ENCODE peak calls at places on chromosomes 11 and 22, in nine cellular contexts. One of them, this sample, is unnamed.

GRCh38 chr22:44032126-44032730 is 8.1 kb downstream of the PARVB start:
- DNase-seq in SK-N-SH: no peak
- DNase-seq in fibroblast of lung: peak; percentile 60
- DNase-seq in osteoblast: peak; percentile 92
- DNase-seq in neuronal stem cell: no peak
- DNase-seq in IMR-90: peak; percentile 22
- DNase-seq in HCT116: no peak
- DNase-seq in PC-9: no peak
- DNase-seq in PC-3: no peak
- DNase-seq in this sample: no peak

GRCh38 chr11:67024410-67024809 is 1.5 kb downstream of the SYT12 start:
- DNase-seq in PC-3: peak; percentile 66
- DNase-seq in PC-9: no peak
- DNase-seq in IMR-90: no peak
- DNase-seq in osteoblast: peak; percentile 79
- DNase-seq in neuronal stem cell: no peak
- DNase-seq in SK-N-SH: no peak
- DNase-seq in fibroblast of lung: peak; percentile 30
- DNase-seq in HCT116: no peak
- DNase-seq in this sample: no peak

GRCh38 chr11:14414470-14415461 is 55.8 kb upstream of the RRAS2 start:
- DNase-seq in PC-3: no peak
- DNase-seq in PC-9: peak; percentile 69
- DNase-seq in osteoblast: peak; percentile 29
- DNase-seq in fibroblast of lung: peak; percentile 65
- DNase-seq in IMR-90: peak; percentile 55
- DNase-seq in neuronal stem cell: no peak
- DNase-seq in HCT116: no peak
- DNase-seq in SK-N-SH: no peak
- DNase-seq in this sample: no peak

GRCh38 chr11:44120169-44120568 is 24.7 kb downstream of the EXT2 start:
- DNase-seq in HCT116: no peak
- DNase-seq in SK-N-SH: peak; percentile 18
- DNase-seq in PC-9: no peak
- DNase-seq in IMR-90: no peak
- DNase-seq in fibroblast of lung: no peak
- DNase-seq in neuronal stem cell: no peak
- DNase-seq in osteoblast: no peak
- DNase-seq in PC-3: peak; percentile 39
- DNase-seq in this sample: no peak

GRCh38 chr22:37026325-37026724 is 6.8 kb downstream of the MPST start:
- DNase-seq in osteoblast: peak; percentile 85
- DNase-seq in PC-9: no peak
- DNase-seq in neuronal stem cell: no peak
- DNase-seq in IMR-90: no peak
- DNase-seq in PC-3: no peak
- DNase-seq in fibroblast of lung: no peak
- DNase-seq in HCT116: no peak
- DNase-seq in SK-N-SH: no peak
- DNase-seq in this sample: no peak

GRCh38 chr11:46063138-46063537 is 58.1 kb downstream of the PHF21A start:
- DNase-seq in fibroblast of lung: no peak
- DNase-seq in osteoblast: no peak
- DNase-seq in PC-3: no peak
- DNase-seq in neuronal stem cell: no peak
- DNase-seq in HCT116: no peak
- DNase-seq in PC-9: no peak
- DNase-seq in SK-N-SH: no peak
- DNase-seq in IMR-90: no peak
- DNase-seq in this sample: no peak

GRCh38 chr22:22961574-22961973 is 74.0 kb downstream of the IGLL5 start:
- DNase-seq in neuronal stem cell: no peak
- DNase-seq in SK-N-SH: no peak
- DNase-seq in PC-9: no peak
- DNase-seq in osteoblast: no peak
- DNase-seq in HCT116: no peak
- DNase-seq in PC-3: no peak
- DNase-seq in IMR-90: no peak
- DNase-seq in fibroblast of lung: no peak
- DNase-seq in this sample: no peak

GRCh38 chr11:45424781-45425180 is 138.6 kb upstream of the SYT13 start:
- DNase-seq in fibroblast of lung: no peak
- DNase-seq in neuronal stem cell: no peak
- DNase-seq in SK-N-SH: no peak
- DNase-seq in HCT116: no peak
- DNase-seq in osteoblast: no peak
- DNase-seq in IMR-90: no peak
- DNase-seq in PC-3: no peak
- DNase-seq in PC-9: no peak
- DNase-seq in this sample: no peak

GRCh38 chr22:32771761-32772160 is 29.7 kb upstream of the TIMP3 start:
- DNase-seq in HCT116: no peak
- DNase-seq in SK-N-SH: no peak
- DNase-seq in PC-9: no peak
- DNase-seq in fibroblast of lung: no peak
- DNase-seq in PC-3: no peak
- DNase-seq in IMR-90: no peak
- DNase-seq in osteoblast: no peak
- DNase-seq in neuronal stem cell: no peak
- DNase-seq in this sample: no peak

GRCh38 chr11:131495417-131495816 is 125.0 kb downstream of the NTM start:
- DNase-seq in HCT116: no peak
- DNase-seq in IMR-90: no peak
- DNase-seq in neuronal stem cell: no peak
- DNase-seq in fibroblast of lung: no peak
- DNase-seq in SK-N-SH: no peak
- DNase-seq in PC-3: no peak
- DNase-seq in PC-9: no peak
- DNase-seq in osteoblast: no peak
- DNase-seq in this sample: no peak

GRCh38 chr22:18091916-18092526 is 14.2 kb downstream of the PEX26 start:
- DNase-seq in neuronal stem cell: no peak
- DNase-seq in osteoblast: peak; percentile 92
- DNase-seq in SK-N-SH: no peak
- DNase-seq in fibroblast of lung: peak; percentile 72
- DNase-seq in IMR-90: peak; percentile 43
- DNase-seq in PC-3: no peak
- DNase-seq in HCT116: no peak
- DNase-seq in PC-9: no peak
- DNase-seq in this sample: no peak

GRCh38 chr11:87019582-87020271 is 18.0 kb upstream of the TMEM135 start:
- DNase-seq in osteoblast: peak; percentile 27
- DNase-seq in neuronal stem cell: no peak
- DNase-seq in fibroblast of lung: no peak
- DNase-seq in PC-3: no peak
- DNase-seq in IMR-90: peak; percentile 45
- DNase-seq in SK-N-SH: no peak
- DNase-seq in PC-9: no peak
- DNase-seq in HCT116: no peak
- DNase-seq in this sample: no peak

GRCh38 chr11:87022254-87022653 is 15.5 kb upstream of the TMEM135 start:
- DNase-seq in SK-N-SH: no peak
- DNase-seq in neuronal stem cell: no peak
- DNase-seq in PC-9: no peak
- DNase-seq in osteoblast: no peak
- DNase-seq in HCT116: no peak
- DNase-seq in PC-3: no peak
- DNase-seq in fibroblast of lung: no peak
- DNase-seq in IMR-90: no peak
- DNase-seq in this sample: no peak

GRCh38 chr11:87020764-87021365 is 16.9 kb upstream of the TMEM135 start:
- DNase-seq in neuronal stem cell: no peak
- DNase-seq in PC-3: no peak
- DNase-seq in IMR-90: peak; percentile 20
- DNase-seq in SK-N-SH: no peak
- DNase-seq in HCT116: no peak
- DNase-seq in fibroblast of lung: no peak
- DNase-seq in osteoblast: peak; percentile 58
- DNase-seq in PC-9: no peak
- DNase-seq in this sample: no peak

GRCh38 chr11:87022738-87023137 is 15.0 kb upstream of the TMEM135 start:
- DNase-seq in osteoblast: no peak
- DNase-seq in SK-N-SH: no peak
- DNase-seq in fibroblast of lung: no peak
- DNase-seq in HCT116: no peak
- DNase-seq in neuronal stem cell: no peak
- DNase-seq in IMR-90: no peak
- DNase-seq in PC-9: no peak
- DNase-seq in PC-3: no peak
- DNase-seq in this sample: no peak

DNA sequence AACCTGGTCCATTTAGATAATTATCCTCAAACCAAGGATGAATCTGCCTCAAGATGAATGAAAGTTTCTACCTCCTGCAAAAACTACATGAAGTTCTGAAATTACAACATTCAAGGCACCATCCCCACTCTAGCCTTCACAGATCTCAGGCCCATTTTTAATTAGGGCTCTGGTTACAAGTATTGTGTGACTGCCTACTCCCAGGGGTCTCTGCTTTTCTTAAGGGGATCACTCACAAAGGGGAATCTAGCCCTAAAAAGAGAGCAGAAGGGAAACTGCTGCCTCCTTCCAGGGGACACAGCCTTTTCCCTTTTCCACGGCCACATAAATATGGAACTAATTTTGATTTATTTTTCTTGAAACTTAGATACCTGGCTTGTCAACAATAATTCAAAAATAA is 17.4 kb upstream of the TMEM135 start:
- DNase-seq in neuronal stem cell: no peak
- DNase-seq in fibroblast of lung: no peak
- DNase-seq in SK-N-SH: no peak
- DNase-seq in IMR-90: no peak
- DNase-seq in PC-9: no peak
- DNase-seq in osteoblast: no peak
- DNase-seq in PC-3: no peak
- DNase-seq in HCT116: no peak
- DNase-seq in this sample: no peak
- H2AFZ ChIP-seq in neuronal stem cell: no peak overlapping the region
- H2AFZ ChIP-seq in fibroblast of lung: no peak overlapping the region
- H2AFZ ChIP-seq in SK-N-SH: no peak overlapping the region
- H2AFZ ChIP-seq in IMR-90: no peak overlapping the region
- H2AFZ ChIP-seq in PC-9: no peak overlapping the region
- H2AFZ ChIP-seq in osteoblast: no peak overlapping the region
- H2AFZ ChIP-seq in PC-3: no peak overlapping the region
- H2AFZ ChIP-seq in HCT116: no peak overlapping the region
- H2AFZ ChIP-seq in this sample: no peak overlapping the region

DNA sequence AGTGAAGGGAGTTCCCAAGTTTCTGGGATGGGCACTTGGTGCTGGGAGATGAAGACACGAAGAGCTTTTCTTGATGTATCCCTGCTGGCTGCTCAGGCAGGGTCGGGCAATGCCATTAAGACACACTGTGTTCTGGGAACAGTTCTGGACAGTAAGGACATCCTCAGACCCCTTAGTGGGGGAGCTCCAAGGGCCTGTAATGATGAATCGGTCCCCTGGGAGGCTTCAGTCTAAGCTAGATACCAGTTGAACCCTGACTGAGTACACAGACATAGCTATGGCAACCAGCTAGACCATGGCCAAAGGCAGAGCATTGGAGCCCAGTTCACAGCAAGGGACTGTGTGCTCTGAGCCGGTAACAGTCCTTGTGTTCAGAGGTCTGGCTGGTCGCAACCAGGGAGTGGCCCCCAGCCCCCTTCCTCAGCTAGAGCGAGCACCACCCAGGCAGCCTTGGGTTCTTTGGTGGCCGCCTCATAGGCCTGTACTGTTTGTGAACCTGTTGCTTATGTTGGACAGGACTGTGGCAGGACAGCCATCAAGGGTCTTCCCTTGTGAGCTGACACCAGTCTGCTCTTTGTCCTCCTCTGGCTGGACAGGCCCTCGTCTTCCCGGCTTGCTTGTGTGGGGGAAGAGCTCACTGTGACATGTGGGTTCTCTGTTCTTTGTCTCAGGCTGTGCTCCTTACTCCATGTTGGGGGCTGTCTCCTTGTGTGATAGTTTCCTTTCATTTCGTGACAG is 25.0 kb downstream of the MED15 start:
- DNase-seq in HCT116: no peak
- DNase-seq in neuronal stem cell: no peak
- DNase-seq in PC-9: no peak
- DNase-seq in fibroblast of lung: no peak
- DNase-seq in PC-3: no peak
- DNase-seq in IMR-90: no peak
- DNase-seq in SK-N-SH: no peak
- DNase-seq in osteoblast: peak; percentile 60
- DNase-seq in this sample: no peak
- H3K4me1 ChIP-seq in HCT116: peaks cover 37% of the 10 kb centered on the region
- H3K4me1 ChIP-seq in neuronal stem cell: peaks cover 34% of the 10 kb centered on the region
- H3K4me1 ChIP-seq in PC-9: peaks cover 50% of the 10 kb centered on the region
- H3K4me1 ChIP-seq in fibroblast of lung: peaks cover 36% of the 10 kb centered on the region
- H3K4me1 ChIP-seq in PC-3: peaks cover 33% of the 10 kb centered on the region
- H3K4me1 ChIP-seq in IMR-90: peaks cover 41% of the 10 kb centered on the region
- H3K4me1 ChIP-seq in SK-N-SH: peaks cover 35% of the 10 kb centered on the region
- H3K4me1 ChIP-seq in osteoblast: peaks cover 47% of the 10 kb centered on the region
- H3K4me1 ChIP-seq in this sample: peaks cover 54% of the 10 kb centered on the region

GRCh38 chr11:21556936-21557335 is 635.9 kb upstream of the ANO5 start:
- DNase-seq in SK-N-SH: peak; percentile 6
- DNase-seq in PC-9: no peak
- DNase-seq in IMR-90: no peak
- DNase-seq in HCT116: no peak
- DNase-seq in neuronal stem cell: no peak
- DNase-seq in osteoblast: no peak
- DNase-seq in PC-3: no peak
- DNase-seq in fibroblast of lung: peak; percentile 0
- DNase-seq in this sample: no peak

GRCh38 chr11:21554284-21554683 is 638.6 kb upstream of the ANO5 start:
- DNase-seq in PC-3: no peak
- DNase-seq in osteoblast: no peak
- DNase-seq in neuronal stem cell: no peak
- DNase-seq in SK-N-SH: no peak
- DNase-seq in HCT116: no peak
- DNase-seq in fibroblast of lung: no peak
- DNase-seq in PC-9: no peak
- DNase-seq in IMR-90: no peak
- DNase-seq in this sample: no peak

DNA sequence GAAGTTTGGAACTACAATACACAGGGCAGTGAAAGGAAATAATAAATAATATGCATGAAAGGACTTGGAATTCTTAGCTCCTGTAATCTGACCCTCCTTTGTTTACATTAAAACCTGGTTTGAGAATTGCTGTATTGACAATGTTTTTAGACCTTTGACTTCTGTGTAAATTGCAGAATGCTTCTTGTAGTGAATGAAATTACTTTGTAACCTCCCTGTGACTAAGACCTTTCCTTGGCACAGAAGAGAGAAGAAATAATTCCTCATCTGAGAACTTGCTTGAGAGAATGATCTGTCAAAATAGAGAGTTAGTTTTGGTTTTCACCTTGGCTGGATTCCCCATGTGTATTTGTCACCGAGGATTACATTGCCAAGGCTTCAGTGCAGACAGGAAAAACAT is 640.0 kb upstream of the ANO5 start:
- DNase-seq in fibroblast of lung: peak; percentile 4
- DNase-seq in HCT116: no peak
- DNase-seq in SK-N-SH: no peak
- DNase-seq in PC-9: peak; percentile 35
- DNase-seq in osteoblast: no peak
- DNase-seq in IMR-90: no peak
- DNase-seq in PC-3: peak; percentile 2
- DNase-seq in neuronal stem cell: no peak
- DNase-seq in this sample: no peak
- H2AFZ ChIP-seq in fibroblast of lung: no peak overlapping the region
- H2AFZ ChIP-seq in HCT116: no peak overlapping the region
- H2AFZ ChIP-seq in SK-N-SH: no peak overlapping the region
- H2AFZ ChIP-seq in PC-9: no peak overlapping the region
- H2AFZ ChIP-seq in osteoblast: no peak overlapping the region
- H2AFZ ChIP-seq in IMR-90: no peak overlapping the region
- H2AFZ ChIP-seq in PC-3: no peak overlapping the region
- H2AFZ ChIP-seq in neuronal stem cell: no peak overlapping the region
- H2AFZ ChIP-seq in this sample: no peak overlapping the region

GRCh38 chr11:12161603-12162350 is 51.4 kb downstream of the MICAL2 start:
- DNase-seq in HCT116: no peak
- DNase-seq in IMR-90: no peak
- DNase-seq in fibroblast of lung: no peak
- DNase-seq in PC-9: no peak
- DNase-seq in PC-3: no peak
- DNase-seq in neuronal stem cell: no peak
- DNase-seq in SK-N-SH: no peak
- DNase-seq in osteoblast: no peak
- DNase-seq in this sample: no peak
- H3K4me1 ChIP-seq in HCT116: peaks cover 50% of the 10 kb centered on the region
- H3K4me1 ChIP-seq in IMR-90: peaks cover 50% of the 10 kb centered on the region
- H3K4me1 ChIP-seq in fibroblast of lung: peaks cover 56% of the 10 kb centered on the region
- H3K4me1 ChIP-seq in PC-9: peaks cover 52% of the 10 kb centered on the region
- H3K4me1 ChIP-seq in PC-3: peaks cover 64% of the 10 kb centered on the region
- H3K4me1 ChIP-seq in neuronal stem cell: peaks cover 3% of the 10 kb centered on the region
- H3K4me1 ChIP-seq in SK-N-SH: peaks cover 80% of the 10 kb centered on the region
- H3K4me1 ChIP-seq in osteoblast: peaks cover 97% of the 10 kb centered on the region
- H3K4me1 ChIP-seq in this sample: peaks cover 84% of the 10 kb centered on the region